ENCODE peak calls at places on chromosome 21, in four cellular contexts. Y is NCI-H1694 treated with DMSO at 0.1 percent for 48 hours, J is lower leg skin, H is hepatocyte. U is an unnamed sample.

GRCh38 chr21:30102881-30103280 is 63.7 kb downstream of the CLDN17 start:
- DNase-seq in Y (no peak), J (no peak), H (no peak), U (no peak)

GRCh38 chr21:37188825-37189224 is 78.3 kb downstream of the VPS26C start:
- DNase-seq in Y (no peak), J (no peak), H (no peak), U (peak)

GRCh38 chr21:41210405-41211040 is 42.6 kb downstream of the BACE2 start:
- DNase-seq in Y (no peak), J (no peak), H (no peak), U (no peak)

GRCh38 chr21:15908187-15908586 is 178.4 kb downstream of the USP25 start:
- DNase-seq in Y (no peak), J (no peak), H (no peak), U (no peak)

GRCh38 chr21:42648606-42649005 is 4.8 kb upstream of the PDE9A start:
- DNase-seq in Y (no peak), J (no peak), H (no peak), U (no peak)

GRCh38 chr21:32136546-32136945 is 142.3 kb downstream of the MIS18A start:
- DNase-seq in Y (peak), J (no peak), H (no peak), U (no peak)

GRCh38 chr21:21682172-21682571 is 684.0 kb downstream of the NCAM2 start:
- DNase-seq in Y (no peak), J (no peak), H (no peak), U (peak)

GRCh38 chr21:28767523-28767922 is 225.2 kb downstream of the LTN1 start:
- DNase-seq in Y (no peak), J (no peak), H (no peak), U (no peak)

GRCh38 chr21:37073417-37074194 is 552 bp downstream of the TTC3 start:
- DNase-seq in Y (no peak), J (peak), H (peak), U (peak)

GRCh38 chr21:45415943-45416611 is 11.1 kb downstream of the COL18A1 start:
- DNase-seq in Y (no peak), J (no peak), H (peak), U (no peak)

GRCh38 chr21:45022736-45023135 is 51.6 kb upstream of the ADARB1 start:
- DNase-seq in Y (no peak), J (no peak), H (no peak), U (no peak)

GRCh38 chr21:18666725-18667124 is 263.1 kb upstream of the TMPRSS15 start:
- DNase-seq in Y (no peak), J (no peak), H (no peak), U (no peak)